ENCODE peak calls at places on chromosomes 5 and 9, in five cellular contexts. V is NCI-H2081, K is T-helper 17 cell, H is OCI-LY7, T is Daoy. Z is an unnamed sample.

GRCh38 chr9:94554439-94555331 is at the start of gene PCAT7:
- DNase-seq in K (no peak), H (peak), V (peak), T (peak), Z (peak)

GRCh38 chr5:179873711-179874110 is 15.1 kb upstream of the MRNIP start:
- DNase-seq in K (no peak), V (no peak), H (no peak), T (no peak), Z (no peak)

GRCh38 chr5:89211836-89212235 is 328.9 kb upstream of the MEF2C start:
- DNase-seq in H (no peak), V (no peak), K (no peak), T (peak), Z (no peak)

GRCh38 chr9:11417782-11418181 is 805.0 kb upstream of the PTPRD start:
- DNase-seq in H (no peak), K (no peak), T (no peak), V (no peak), Z (no peak)

GRCh38 chr9:7762600-7762999 is 37.0 kb downstream of the DMAC1 start:
- DNase-seq in H (no peak), T (no peak), K (no peak), V (no peak), Z (no peak)

GRCh38 chr5:175118700-175119309 is 325.2 kb downstream of the DRD1 start:
- DNase-seq in H (no peak), V (no peak), T (no peak), K (no peak), Z (no peak)

GRCh38 chr9:114560956-114561355 is 26.6 kb upstream of the ATP6V1G1 start:
- DNase-seq in V (no peak), K (no peak), H (no peak), T (no peak), Z (no peak)

GRCh38 chr9:86938780-86939179 is 8.5 kb downstream of the GAS1 start:
- DNase-seq in T (no peak), K (no peak), H (no peak), V (no peak), Z (no peak)

GRCh38 chr5:136626531-136626930 is 261.2 kb upstream of the TRPC7 start:
- DNase-seq in V (no peak), T (no peak), H (no peak), K (no peak), Z (no peak)

GRCh38 chr9:19812194-19812593 is 23.4 kb upstream of the SLC24A2 start:
- DNase-seq in K (no peak), H (no peak), V (no peak), T (no peak), Z (no peak)

GRCh38 chr9:111970827-111971226 is 74.2 kb downstream of the UGCG start:
- DNase-seq in H (no peak), V (no peak), K (no peak), T (no peak), Z (no peak)

GRCh38 chr5:172003750-172004149 is 2.7 kb downstream of the FBXW11 start:
- DNase-seq in V (no peak), H (no peak), K (no peak), T (no peak), Z (no peak)

GRCh38 chr5:102628449-102629175 is 126.5 kb upstream of the PAM start:
- DNase-seq in T (no peak), K (no peak), V (no peak), H (no peak), Z (no peak)

GRCh38 chr5:90477816-90478215 is 3.2 kb downstream of the POLR3G start:
- DNase-seq in K (no peak), V (no peak), H (no peak), T (no peak), Z (no peak)

GRCh38 chr9:124017064-124017928 is 5.7 kb downstream of the LHX2 start:
- DNase-seq in K (no peak), H (no peak), T (no peak), V (no peak), Z (no peak)

GRCh38 chr5:102856374-102856748 is 101.3 kb downstream of the PAM start:
- DNase-seq in K (no peak), V (no peak), T (no peak), H (no peak), Z (no peak)

GRCh38 chr5:116137544-116138378 is 52.9 kb downstream of the COMMD10 start:
- DNase-seq in T (peak), H (peak), V (peak), K (no peak), Z (peak)

GRCh38 chr5:172492991-172493390 is 38.7 kb upstream of the SH3PXD2B start:
- DNase-seq in T (no peak), H (no peak), K (no peak), V (no peak), Z (no peak)

GRCh38 chr9:112743216-112743835 is 7.2 kb upstream of the SNX30 start:
- DNase-seq in K (no peak), H (peak), T (no peak), V (no peak), Z (no peak)

GRCh38 chr9:89662718-89663246 is 58.0 kb downstream of the GADD45G start:
- DNase-seq in H (no peak), K (no peak), T (no peak), V (no peak), Z (no peak)

GRCh38 chr5:141094481-141095262 is at the start of gene PCDHB2:
- DNase-seq in T (peak), V (peak), K (no peak), H (no peak), Z (peak)

GRCh38 chr9:122058707-122059106 is 34.4 kb downstream of the TTLL11 start:
- DNase-seq in H (no peak), T (no peak), V (no peak), K (no peak), Z (no peak)

GRCh38 chr5:177066227-177066626 is 20.5 kb upstream of the FGFR4 start:
- DNase-seq in H (no peak), K (no peak), T (no peak), V (no peak), Z (no peak)

GRCh38 chr9:98890256-98890655 is 53.5 kb upstream of the COL15A1 start:
- DNase-seq in T (no peak), V (no peak), H (no peak), K (no peak), Z (no peak)

GRCh38 chr5:151037561-151038291 is 17.3 kb downstream of the GPX3 start:
- DNase-seq in H (no peak), K (no peak), V (no peak), T (peak), Z (no peak)

GRCh38 chr5:56175465-56175864 is 57.7 kb downstream of the ANKRD55 start:
- DNase-seq in T (peak), V (no peak), H (no peak), K (no peak), Z (no peak)

GRCh38 chr5:33230467-33231078 is 210.2 kb upstream of the TARS1 start:
- DNase-seq in H (no peak), T (no peak), V (no peak), K (no peak), Z (no peak)

GRCh38 chr5:5043346-5043745 is 96.8 kb upstream of the ADAMTS16 start:
- DNase-seq in H (no peak), K (no peak), V (no peak), T (no peak), Z (no peak)

GRCh38 chr5:113749334-113749733 is 235.8 kb downstream of the YTHDC2 start:
- DNase-seq in T (no peak), H (no peak), V (no peak), K (no peak), Z (no peak)

GRCh38 chr9:28925184-28925583 is 1351.9 kb upstream of the C9orf72 start:
- DNase-seq in V (no peak), H (no peak), K (no peak), T (no peak), Z (no peak)

GRCh38 chr9:23321049-23321448 is 505.0 kb downstream of the ELAVL2 start:
- DNase-seq in V (no peak), H (no peak), T (no peak), K (no peak), Z (peak)

GRCh38 chr9:94693485-94694191 is 32.9 kb upstream of the AOPEP start:
- DNase-seq in V (no peak), K (no peak), H (no peak), T (no peak), Z (no peak)

GRCh38 chr5:28234356-28234968 is 1196.1 kb upstream of the CDH9 start:
- DNase-seq in T (no peak), K (no peak), H (no peak), V (no peak), Z (no peak)

GRCh38 chr9:97501177-97501971 is at the start of gene TMOD1:
- DNase-seq in H (no peak), K (peak), T (peak), V (peak), Z (peak)